ENCODE peak calls at places on chromosomes 2 and 18, in five cellular contexts. I is K562, L is sigmoid colon, H is brain microvascular endothelial cell, Q is endothelial cell. F is an unnamed sample.

GRCh38 chr2:104853926-104854506 is at the start of gene POU3F3:
- DNase-seq in H (no peak), L (peak), I (no peak), Q (peak), F (peak)

GRCh38 chr2:202721621-202722020 is 86.9 kb downstream of the FAM117B start:
- DNase-seq in Q (no peak), H (peak), L (no peak), I (no peak), F (peak)

GRCh38 chr18:79506191-79507075 is 110.7 kb downstream of the NFATC1 start:
- DNase-seq in H (no peak), L (peak), Q (no peak), I (no peak), F (no peak)

GRCh38 chr2:173414823-173415322 is 60.2 kb downstream of the CDCA7 start:
- DNase-seq in Q (no peak), H (peak), I (no peak), L (no peak), F (peak)

GRCh38 chr2:189534854-189535253 is 45.7 kb downstream of the SLC40A1 start:
- DNase-seq in H (peak), L (no peak), I (no peak), Q (no peak), F (no peak)

GRCh38 chr2:78913284-78913683 is 112.2 kb upstream of the REG3G start:
- DNase-seq in I (no peak), L (no peak), Q (no peak), H (no peak), F (no peak)

GRCh38 chr2:135424849-135425248 is 106.2 kb downstream of the ZRANB3 start:
- DNase-seq in L (no peak), I (no peak), Q (no peak), H (no peak), F (no peak)

GRCh38 chr2:212914392-212914791 is 237.0 kb downstream of the IKZF2 start:
- DNase-seq in I (no peak), L (no peak), H (no peak), Q (no peak), F (no peak)

GRCh38 chr2:85601771-85602475 is 575 bp downstream of the TMEM150A start:
- DNase-seq in Q (no peak), L (peak), I (no peak), H (no peak), F (no peak)

GRCh38 chr2:188322569-188323531 is 31.2 kb downstream of the GULP1 start:
- DNase-seq in L (no peak), H (peak), I (no peak), Q (no peak), F (no peak)

F was measured in kidney epithelial cell.